ENCODE peak calls at places on chromosomes 3 and 15, in eight cellular contexts. Y is activated B cell treated with CpG ODN at 0.5 μM for 24 hours; W is ovary; E is nucleus accumbens; O is T-helper 17 cell; A is iPS-NIHi11; I is activated naive CD4-positive, alpha-beta T cell; H is adipocyte. V is an unnamed sample.

GRCh38 chr3:138686771-138687221 is 78.2 kb downstream of the FAIM start:
- DNase-seq in Y (no peak), W (no peak), E (no peak), O (no peak), A (no peak), I (no peak), H (peak), V (no peak)

GRCh38 chr15:36356978-36357582 is 222.3 kb upstream of the CDIN1 start:
- DNase-seq in Y (no peak), W (no peak), E (no peak), O (no peak), A (no peak), I (no peak), H (peak), V (no peak)

GRCh38 chr15:28995193-28995592 is 109.4 kb downstream of the APBA2 start:
- DNase-seq in Y (no peak), W (no peak), E (no peak), O (no peak), A (no peak), I (no peak), H (no peak), V (no peak)

GRCh38 chr15:82570721-82571519 is 30.7 kb upstream of the RPS17 start:
- DNase-seq in Y (no peak), W (no peak), E (peak), O (no peak), A (no peak), I (no peak), H (no peak), V (no peak)

GRCh38 chr3:27385504-27385903 is 16.3 kb upstream of the NEK10 start:
- DNase-seq in Y (no peak), W (no peak), E (no peak), O (no peak), A (no peak), I (no peak), H (no peak), V (no peak)

GRCh38 chr3:72633101-72633500 is 215.1 kb downstream of the SHQ1 start:
- DNase-seq in Y (no peak), W (no peak), E (no peak), O (no peak), A (no peak), I (no peak), H (no peak), V (no peak)

GRCh38 chr3:143067201-143067600 is 52.4 kb upstream of the CHST2 start:
- DNase-seq in Y (no peak), W (no peak), E (no peak), O (no peak), A (no peak), I (no peak), H (peak), V (no peak)

GRCh38 chr15:65056868-65057548 is 10.8 kb downstream of the RASL12 start:
- DNase-seq in Y (no peak), W (peak), E (no peak), O (no peak), A (no peak), I (no peak), H (no peak), V (no peak)